ENCODE peak calls at places on chromosomes 13 and 19, in six cellular contexts. B is CD4-positive, alpha-beta T cell; A is renal cortical epithelial cell; S is B cell; D is AG04450; T is NCI-H2081 treated with DMSO at 0.1 percent for 48 hours. U is an unnamed sample.
A peak's percentile ranks its signal among the peaks of the same experiment; 100 is the strongest.

GRCh38 chr19:11152318-11153062 is 3.1 kb downstream of the SPC24 start:
- DNase-seq in B (no peak), A (peak; percentile 93), S (no peak), D (no peak), T (no peak), U (no peak)

GRCh38 chr13:49063526-49063925 is 87.8 kb downstream of the FNDC3A start:
- DNase-seq in B (no peak), A (peak; percentile 74), S (no peak), D (no peak), T (no peak), U (no peak)

GRCh38 chr19:11496391-11497163 is 9.1 kb downstream of the ZNF653 start:
- DNase-seq in B (peak; percentile 47), A (peak; percentile 68), S (peak; percentile 73), D (peak; percentile 55), T (no peak), U (no peak)

GRCh38 chr13:98945863-98946605 is 31.8 kb downstream of the DOCK9 start:
- DNase-seq in B (no peak), A (no peak), S (no peak), D (no peak), T (no peak), U (no peak)

GRCh38 chr19:5588906-5589676 is 21.3 kb upstream of the TINCR start:
- DNase-seq in B (no peak), A (no peak), S (no peak), D (no peak), T (no peak), U (no peak)

GRCh38 chr13:47433461-47434005 is 536.7 kb upstream of the HTR2A start:
- DNase-seq in B (no peak), A (no peak), S (no peak), D (no peak), T (no peak), U (no peak)

GRCh38 chr13:41500501-41500900 is 43.2 kb downstream of the RGCC start:
- DNase-seq in B (peak; percentile 56), A (no peak), S (no peak), D (no peak), T (no peak), U (no peak)

GRCh38 chr13:39385621-39386231 is 217.3 kb downstream of the LHFPL6 start:
- DNase-seq in B (no peak), A (no peak), S (no peak), D (no peak), T (no peak), U (no peak)

GRCh38 chr13:45658586-45659235 is 43.2 kb upstream of the ERICH6B start:
- DNase-seq in B (no peak), A (no peak), S (no peak), D (no peak), T (no peak), U (no peak)

GRCh38 chr13:100535401-100536135 is 53.0 kb downstream of the GGACT start:
- DNase-seq in B (no peak), A (no peak), S (no peak), D (no peak), T (no peak), U (no peak)

GRCh38 chr13:33249066-33249465 is 36.5 kb downstream of the STARD13 start:
- DNase-seq in B (no peak), A (no peak), S (no peak), D (no peak), T (no peak), U (no peak)

GRCh38 chr13:66899955-66900354 is 330.2 kb downstream of the PCDH9 start:
- DNase-seq in B (no peak), A (no peak), S (no peak), D (no peak), T (no peak), U (no peak)

GRCh38 chr13:31049833-31050232 is 111.9 kb downstream of the HSPH1 start:
- DNase-seq in B (no peak), A (no peak), S (no peak), D (no peak), T (no peak), U (no peak)

GRCh38 chr13:94352057-94352456 is 127.4 kb downstream of the DCT start:
- DNase-seq in B (no peak), A (peak; percentile 27), S (no peak), D (no peak), T (no peak), U (no peak)

GRCh38 chr13:32153056-32153455 is 121.5 kb downstream of the FRY start:
- DNase-seq in B (no peak), A (peak; percentile 37), S (no peak), D (peak; percentile 36), T (no peak), U (no peak)

GRCh38 chr19:16875584-16876555 is 12.9 kb upstream of the F2RL3 start:
- DNase-seq in B (no peak), A (no peak), S (no peak), D (no peak), T (no peak), U (no peak)

GRCh38 chr13:99689955-99690354 is 188.7 kb downstream of the TM9SF2 start:
- DNase-seq in B (no peak), A (peak; percentile 50), S (no peak), D (no peak), T (no peak), U (no peak)

GRCh38 chr19:22545751-22546150 is 88.4 kb upstream of the ZNF492 start:
- DNase-seq in B (no peak), A (no peak), S (no peak), D (no peak), T (no peak), U (no peak)

GRCh38 chr13:44747179-44747578 is 171.0 kb upstream of the TSC22D1 start:
- DNase-seq in B (no peak), A (no peak), S (no peak), D (no peak), T (no peak), U (no peak)

GRCh38 chr13:61414136-61414535 is 1.5 kb downstream of the PCDH20 start:
- DNase-seq in B (no peak), A (no peak), S (no peak), D (no peak), T (no peak), U (no peak)

GRCh38 chr13:32267836-32268439 is 47.2 kb downstream of the ZAR1L start:
- DNase-seq in B (peak; percentile 38), A (no peak), S (peak; percentile 33), D (no peak), T (no peak), U (no peak)

GRCh38 chr13:61508936-61509335 is 93.3 kb upstream of the PCDH20 start:
- DNase-seq in B (no peak), A (no peak), S (no peak), D (no peak), T (no peak), U (no peak)

GRCh38 chr19:46787331-46788100 is 878 bp downstream of the SLC1A5 start:
- DNase-seq in B (peak; percentile 27), A (peak; percentile 42), S (no peak), D (no peak), T (no peak), U (no peak)

GRCh38 chr13:110541526-110541920 is 20.0 kb downstream of the RAB20 start:
- DNase-seq in B (no peak), A (no peak), S (no peak), D (no peak), T (no peak), U (no peak)

GRCh38 chr19:633786-634639 is 676 bp upstream of the POLRMT start:
- DNase-seq in B (no peak), A (peak; percentile 2), S (no peak), D (no peak), T (no peak), U (no peak)

GRCh38 chr13:90447034-90447734 is 900.3 kb upstream of the MIR17HG start:
- DNase-seq in B (no peak), A (no peak), S (no peak), D (no peak), T (no peak), U (no peak)

GRCh38 chr19:49390131-49390977 is 2.3 kb downstream of the KASH5 start:
- DNase-seq in B (no peak), A (no peak), S (no peak), D (no peak), T (no peak), U (no peak)

GRCh38 chr13:64332048-64332447 is 2898.1 kb downstream of the PCDH9 start:
- DNase-seq in B (no peak), A (peak; percentile 7), S (no peak), D (no peak), T (no peak), U (no peak)

GRCh38 chr19:4694211-4694987 is 24.3 kb upstream of the MYDGF start:
- DNase-seq in B (no peak), A (peak; percentile 94), S (no peak), D (peak; percentile 85), T (no peak), U (no peak)

GRCh38 chr19:44806271-44806670 is 2.6 kb upstream of the BCAM start:
- DNase-seq in B (no peak), A (no peak), S (no peak), D (no peak), T (no peak), U (no peak)

GRCh38 chr19:28705008-28705407 is 507.9 kb downstream of the UQCRFS1 start:
- DNase-seq in B (no peak), A (peak; percentile 93), S (no peak), D (peak; percentile 21), T (no peak), U (no peak)

GRCh38 chr19:30253581-30253996 is 118.6 kb upstream of the ZNF536 start:
- DNase-seq in B (no peak), A (no peak), S (no peak), D (no peak), T (no peak), U (no peak)

GRCh38 chr19:50968709-50969412 is 530 bp downstream of the KLK6 start:
- DNase-seq in B (no peak), A (peak; percentile 4), S (no peak), D (no peak), T (no peak), U (no peak)